ENCODE peak calls at places on chromosomes 4 and X, in seven cellular contexts. R is heart right ventricle; T is neuronal stem cell; Y is aorta; E is astrocyte of the cerebellum; A is CD8-positive, alpha-beta memory T cell; N is CD8-positive, alpha-beta T cell. K is an unnamed sample.

GRCh38 chr4:8307126-8307525 is 37.6 kb downstream of the HTRA3 start:
- DNase-seq in N (no peak), E (no peak), Y (peak; percentile 35), R (no peak), T (no peak), A (no peak), K (no peak)

GRCh38 chr4:118904935-118905334 is 16.3 kb downstream of the SYNPO2 start:
- DNase-seq in N (no peak), A (no peak), T (no peak), R (no peak), Y (no peak), E (no peak), K (no peak)

GRCh38 chrX:69137371-69137881 is 27.8 kb downstream of the PJA1 start:
- DNase-seq in R (peak; percentile 16), T (no peak), E (peak; percentile 37), Y (no peak), N (no peak), A (no peak), K (no peak)

GRCh38 chr4:172952052-172952451 is 216.6 kb upstream of the GALNT7 start:
- DNase-seq in R (no peak), E (no peak), Y (no peak), A (no peak), N (no peak), T (no peak), K (no peak)

GRCh38 chrX:590666-591065 is 39.9 kb upstream of the SHOX start:
- DNase-seq in Y (no peak), A (no peak), R (no peak), T (no peak), N (no peak), E (no peak), K (no peak)

GRCh38 chr4:168119870-168120269 is 27.5 kb downstream of the ANXA10 start:
- DNase-seq in T (no peak), E (no peak), R (no peak), Y (no peak), N (no peak), A (no peak), K (no peak)

GRCh38 chrX:151984328-151984727 is 9.9 kb upstream of the GABRE start:
- DNase-seq in A (no peak), N (no peak), E (peak; percentile 38), T (no peak), R (no peak), Y (no peak), K (peak; percentile 73)

GRCh38 chrX:10025742-10026493 is 58.8 kb downstream of the CLDN34 start:
- DNase-seq in T (no peak), A (no peak), Y (no peak), R (no peak), E (no peak), N (no peak), K (no peak)

GRCh38 chrX:292900-293897 is 12.0 kb downstream of the PLCXD1 start:
- DNase-seq in R (no peak), E (no peak), A (no peak), Y (peak; percentile 42), N (no peak), T (no peak), K (no peak)

GRCh38 chr4:8580321-8581093 is at the start of gene GPR78:
- DNase-seq in E (no peak), R (peak; percentile 34), T (peak; percentile 92), A (no peak), Y (peak; percentile 69), N (no peak), K (no peak)

GRCh38 chr4:8774071-8774470 is 97.6 kb downstream of the HMX1 start:
- DNase-seq in E (no peak), A (no peak), Y (peak; percentile 11), R (no peak), T (no peak), N (no peak), K (no peak)

GRCh38 chr4:98006814-98007412 is 136.4 kb downstream of the STPG2 start:
- DNase-seq in N (no peak), E (no peak), T (no peak), Y (no peak), R (no peak), A (no peak), K (no peak)

GRCh38 chr4:32560306-32560705 is 1840.1 kb downstream of the PCDH7 start:
- DNase-seq in N (no peak), Y (no peak), A (no peak), E (peak; percentile 85), T (no peak), R (no peak), K (peak; percentile 66)

GRCh38 chrX:47198026-47198686 is 4.5 kb downstream of the UBA1 start:
- DNase-seq in R (no peak), N (no peak), Y (no peak), E (no peak), A (no peak), T (no peak), K (no peak)

GRCh38 chr4:70706516-70706915 is 15.2 kb upstream of the RUFY3 start:
- DNase-seq in E (no peak), Y (no peak), N (no peak), A (no peak), R (no peak), T (no peak), K (no peak)

GRCh38 chr4:79576480-79576803 is 168.4 kb upstream of the GK2 start:
- DNase-seq in R (no peak), Y (no peak), T (peak; percentile 23), E (peak; percentile 15), A (no peak), N (no peak), K (peak; percentile 25)

GRCh38 chr4:152935661-152936445 is at the start of gene FHDC1:
- DNase-seq in R (no peak), A (no peak), T (peak; percentile 51), N (no peak), Y (no peak), E (no peak), K (no peak)

GRCh38 chr4:176635372-176636261 is 157.1 kb downstream of the VEGFC start:
- DNase-seq in Y (no peak), R (peak; percentile 36), E (peak; percentile 23), N (no peak), A (no peak), T (no peak), K (peak; percentile 98)

GRCh38 chr4:121003863-121004262 is 68.5 kb downstream of the NDNF start:
- DNase-seq in T (no peak), E (no peak), Y (no peak), R (no peak), N (no peak), A (no peak), K (no peak)

GRCh38 chr4:68864438-68865177 is 48.8 kb downstream of the UGT2B10 start:
- DNase-seq in E (no peak), Y (no peak), N (no peak), T (no peak), R (no peak), A (no peak), K (no peak)
- H3K4me3 ChIP-seq in E (no peak overlapping the region), Y (no peak overlapping the region), N (no peak overlapping the region), T (no peak overlapping the region), R (no peak overlapping the region), A (no peak overlapping the region), K (no peak overlapping the region)

DNA sequence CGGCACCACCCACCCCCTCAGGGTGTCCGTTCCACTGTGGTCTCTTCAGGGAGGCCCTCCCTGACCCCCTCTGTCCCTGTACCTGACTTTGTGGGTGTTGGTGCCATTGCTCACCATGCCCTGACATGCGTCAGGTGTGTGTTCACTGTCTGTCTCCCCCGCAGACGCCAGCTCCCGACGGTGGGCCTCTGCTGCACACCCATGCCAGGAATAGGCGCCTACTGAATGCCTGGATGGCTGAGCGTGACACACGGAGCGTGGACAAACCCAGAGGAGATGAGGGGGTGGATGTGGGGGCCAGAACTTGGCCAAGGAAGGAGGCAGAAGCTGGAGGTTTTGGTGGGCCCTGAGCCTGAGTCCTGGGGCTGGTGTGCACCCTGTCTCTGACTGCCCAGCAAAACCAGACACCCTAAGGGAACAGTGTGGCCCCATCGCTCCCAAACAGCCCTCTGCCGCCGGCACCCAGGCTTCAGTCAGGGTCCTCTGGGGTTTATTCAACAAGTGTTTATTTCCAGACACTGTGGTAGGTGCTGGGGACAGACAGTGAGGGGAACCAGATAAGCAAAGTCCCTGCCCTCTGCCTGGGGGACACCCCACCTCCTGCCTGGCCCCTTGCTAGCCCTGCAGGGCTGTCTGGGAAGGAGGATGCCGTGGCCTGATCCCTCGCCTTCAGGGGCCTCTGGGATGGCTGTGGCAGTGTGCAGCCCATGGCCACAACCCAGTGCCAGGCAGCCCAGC is 76.9 kb downstream of the WFS1 start:
- DNase-seq in Y (no peak), R (no peak), N (no peak), A (no peak), E (no peak), T (no peak), K (no peak)
- H3K4me3 ChIP-seq in Y (no peak overlapping the region), R (no peak overlapping the region), N (no peak overlapping the region), A (no peak overlapping the region), E (no peak overlapping the region), T (no peak overlapping the region), K (no peak overlapping the region)

DNA sequence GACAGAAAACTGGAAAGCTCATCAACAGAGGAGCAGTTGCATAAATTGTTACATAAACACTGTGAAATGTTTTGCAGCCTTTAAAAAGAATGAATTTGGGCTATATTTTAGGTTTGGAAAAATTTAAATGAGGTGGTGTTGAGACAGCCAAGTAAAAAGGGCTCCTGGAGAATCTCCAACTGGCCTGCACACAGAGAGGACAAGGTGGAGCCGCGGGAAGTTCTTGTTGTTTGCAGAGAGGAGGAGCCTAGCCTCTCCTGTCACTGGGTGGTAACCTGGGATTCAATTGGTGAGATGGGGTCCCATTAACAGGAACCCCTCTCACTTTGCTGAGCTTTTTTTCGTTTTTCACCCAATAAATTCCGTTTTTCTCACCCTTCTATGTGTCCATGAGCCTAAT is 13.4 kb downstream of the GIMD1 start:
- DNase-seq in A (no peak), N (no peak), Y (peak; percentile 46), T (no peak), E (no peak), R (peak; percentile 27), K (no peak)
- H3K4me3 ChIP-seq in A (no peak overlapping the region), N (no peak overlapping the region), Y (peak overlapping the region; percentile 32), T (no peak overlapping the region), E (no peak overlapping the region), R (peak overlapping the region; percentile 6), K (no peak overlapping the region)

GRCh38 chr4:1221155-1221870 is 27.6 kb downstream of the CTBP1 start:
- DNase-seq in N (no peak), R (no peak), T (no peak), Y (no peak), E (no peak), A (no peak), K (no peak)

GRCh38 chr4:1222036-1222789 is 26.7 kb downstream of the CTBP1 start:
- DNase-seq in E (no peak), A (no peak), T (no peak), Y (no peak), R (no peak), N (no peak), K (no peak)

GRCh38 chr4:1219553-1219950 is 29.4 kb downstream of the CTBP1 start:
- DNase-seq in T (no peak), Y (no peak), A (no peak), N (no peak), E (no peak), R (no peak), K (no peak)

GRCh38 chr4:1218892-1219552 is 29.9 kb downstream of the CTBP1 start:
- DNase-seq in R (no peak), N (no peak), T (no peak), Y (no peak), A (no peak), E (no peak), K (no peak)

DNA sequence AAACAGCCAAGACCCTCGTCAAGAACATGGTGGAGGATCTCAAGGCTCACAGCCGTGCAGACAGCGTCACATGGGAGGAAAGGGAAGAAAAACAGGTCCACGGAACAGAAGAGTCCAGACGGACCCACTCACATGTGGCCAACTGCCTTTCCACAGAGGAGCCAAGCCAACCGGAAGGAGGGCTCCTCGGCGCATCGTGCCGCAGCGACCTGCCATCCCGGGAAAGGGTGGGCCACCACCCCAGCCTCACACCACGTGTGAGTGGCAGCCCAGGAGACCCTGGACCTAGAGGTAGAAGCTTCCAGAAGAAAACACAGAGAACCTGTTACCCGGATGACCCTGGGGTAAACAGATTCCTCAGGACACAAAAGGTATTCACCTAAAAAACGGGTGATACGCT is 28.4 kb downstream of the CTBP1 start:
- DNase-seq in E (no peak), N (no peak), T (no peak), Y (no peak), R (no peak), A (no peak), K (no peak)
- H3K4me3 ChIP-seq in E (no peak overlapping the region), N (no peak overlapping the region), T (no peak overlapping the region), Y (no peak overlapping the region), R (no peak overlapping the region), A (no peak overlapping the region), K (no peak overlapping the region)

K was measured in skeletal muscle cell.